ENCODE peak calls at places on chromosomes 11 and 22, in four cellular contexts. D, C, P and G are unnamed samples.

GRCh38 chr11:126185200-126186030 is 26.0 kb downstream of the RPUSD4 start:
- DNase-seq in D (no peak), C (no peak), P (no peak), G (no peak)

GRCh38 chr11:9039194-9039593 is 35.4 kb upstream of the NRIP3 start:
- DNase-seq in D (no peak), C (no peak), P (no peak), G (no peak)

GRCh38 chr11:84414936-84415335 is 1128.8 kb upstream of the CCDC90B start:
- DNase-seq in D (no peak), C (no peak), P (no peak), G (no peak)

GRCh38 chr11:66363805-66364535 is 7.6 kb downstream of the SLC29A2 start:
- DNase-seq in D (peak; percentile 77), C (peak; percentile 65), P (no peak), G (no peak)

GRCh38 chr11:125141686-125142535 is 22.6 kb upstream of the PKNOX2 start:
- DNase-seq in D (peak; percentile 84), C (peak; percentile 52), P (peak; percentile 36), G (peak; percentile 53)

GRCh38 chr11:97888641-97889040 is 1132.1 kb upstream of the CNTN5 start:
- DNase-seq in D (no peak), C (no peak), P (no peak), G (no peak)

GRCh38 chr11:71498091-71498490 is 29.0 kb upstream of the KRTAP5-7 start:
- DNase-seq in D (no peak), C (no peak), P (no peak), G (no peak)

GRCh38 chr11:110026823-110027626 is 66.2 kb upstream of the ZC3H12C start:
- DNase-seq in D (no peak), C (no peak), P (no peak), G (no peak)

GRCh38 chr22:46076651-46077339 is 73.5 kb upstream of the PPARA start:
- DNase-seq in D (no peak), C (no peak), P (peak; percentile 85), G (peak; percentile 62)

GRCh38 chr11:77411717-77412441 is 62.0 kb downstream of the PAK1 start:
- DNase-seq in D (peak; percentile 73), C (peak; percentile 59), P (peak; percentile 80), G (peak; percentile 92)

GRCh38 chr11:128324531-128325141 is 262.7 kb downstream of the ETS1 start:
- DNase-seq in D (no peak), C (peak; percentile 60), P (no peak), G (no peak)

GRCh38 chr22:40044870-40045834 is 50.4 kb downstream of the FAM83F start:
- DNase-seq in D (peak; percentile 75), C (peak; percentile 65), P (peak; percentile 24), G (peak; percentile 31)

GRCh38 chr22:27331526-27332281 is 469.9 kb downstream of the MN1 start:
- DNase-seq in D (peak; percentile 54), C (no peak), P (peak; percentile 46), G (peak; percentile 57)

GRCh38 chr11:58742140-58742539 is 10.4 kb upstream of the GLYAT start:
- DNase-seq in D (no peak), C (no peak), P (no peak), G (no peak)

GRCh38 chr22:28783786-28784671 is 11.5 kb downstream of the CCDC117 start:
- DNase-seq in D (no peak), C (no peak), P (no peak), G (no peak)

GRCh38 chr22:38753894-38754246 is 1.9 kb downstream of the SUN2 start:
- DNase-seq in D (no peak), C (no peak), P (no peak), G (no peak)

GRCh38 chr11:110147965-110148709 is 54.9 kb downstream of the ZC3H12C start:
- DNase-seq in D (no peak), C (no peak), P (peak; percentile 97), G (no peak)

GRCh38 chr22:36828815-36829214 is 12.0 kb upstream of the PVALB start:
- DNase-seq in D (no peak), C (no peak), P (no peak), G (no peak)

GRCh38 chr11:78801161-78801884 is 226.7 kb upstream of the NARS2 start:
- DNase-seq in D (no peak), C (no peak), P (peak; percentile 97), G (peak; percentile 75)

GRCh38 chr22:37462983-37463382 is 23.2 kb downstream of the MFNG start:
- DNase-seq in D (peak; percentile 62), C (no peak), P (peak; percentile 57), G (no peak)